ENCODE peak calls at places on chromosomes 7 and 10, in ten cellular contexts. G is fibroblast of mammary gland; D is GM12865; N is stimulated activated CD4-positive, alpha-beta T cell treated with anti-CD3 and anti-CD28 coated beads, Interleukin-4, amount 100 ng/mL, for 4 hours; R is amniotic stem cell; H is activated T-cell treated with anti-CD3 and anti-CD28 coated beads, Interleukin-2, amount 50 U/mL, for 24 hours; F is activated gamma-delta T cell; V is activated CD4-positive, alpha-beta T cell treated with anti-CD3 and anti-CD28 coated beads for 1 hour; P is HCT116; C is activated naive CD4-positive, alpha-beta T cell treated with anti-CD3 and anti-CD28 coated beads, Interleukin-2, amount 50 U/mL, for 16 hours. U is an unnamed sample.

GRCh38 chr10:61350068-61350467 is 103.1 kb downstream of the TMEM26 start:
- DNase-seq in F (no peak), R (no peak), C (no peak), D (no peak), P (no peak), H (no peak), V (no peak), N (no peak), G (no peak), U (no peak)

GRCh38 chr7:105323366-105323765 is 65.4 kb downstream of the SRPK2 start:
- DNase-seq in F (no peak), C (no peak), H (no peak), P (no peak), N (no peak), V (no peak), D (no peak), G (no peak), R (no peak), U (no peak)

GRCh38 chr10:71212249-71213126 is at the start of gene UNC5B:
- DNase-seq in F (peak), V (peak), C (peak), G (peak), P (peak), N (peak), R (peak), D (peak), H (peak), U (no peak)

GRCh38 chr10:114749545-114749944 is 72.0 kb upstream of the FHIP2A start:
- DNase-seq in P (no peak), R (no peak), C (no peak), F (no peak), G (no peak), D (no peak), N (no peak), V (no peak), H (no peak), U (no peak)

GRCh38 chr7:33905389-33906032 is at the start of gene BMPER:
- DNase-seq in C (peak), H (peak), F (no peak), N (peak), V (no peak), D (no peak), P (no peak), R (no peak), G (peak), U (no peak)

GRCh38 chr10:3895045-3895609 is 110.1 kb upstream of the KLF6 start:
- DNase-seq in G (peak), H (no peak), N (no peak), D (no peak), P (no peak), C (no peak), V (no peak), F (no peak), R (no peak), U (no peak)

GRCh38 chr7:70317356-70317755 is 719.1 kb downstream of the AUTS2 start:
- DNase-seq in G (peak), V (no peak), C (no peak), F (no peak), R (no peak), D (no peak), N (no peak), H (no peak), P (no peak), U (no peak)

GRCh38 chr7:50207682-50208255 is 96.7 kb upstream of the IKZF1 start:
- DNase-seq in F (no peak), C (no peak), R (no peak), H (no peak), V (no peak), D (no peak), N (no peak), P (no peak), G (no peak), U (no peak)

GRCh38 chr10:653991-654646 is 35.3 kb downstream of the DIP2C start:
- DNase-seq in G (no peak), C (no peak), F (no peak), H (no peak), V (no peak), N (no peak), D (no peak), P (no peak), R (no peak), U (no peak)

GRCh38 chr10:12729885-12730284 is 271.6 kb downstream of the CCDC3 start:
- DNase-seq in G (no peak), C (no peak), N (no peak), F (no peak), V (no peak), D (no peak), R (no peak), P (no peak), H (no peak), U (no peak)

GRCh38 chr7:149870701-149871483 is 2.9 kb upstream of the ATP6V0E2 start:
- DNase-seq in P (no peak), F (no peak), V (no peak), D (no peak), N (no peak), G (no peak), R (no peak), C (peak), H (no peak), U (no peak)

GRCh38 chr7:106774768-106775551 is 90.1 kb upstream of the PIK3CG start:
- DNase-seq in D (no peak), P (peak), C (peak), N (peak), G (peak), H (peak), R (no peak), F (no peak), V (no peak), U (no peak)

GRCh38 chr7:8175929-8176369 is 86.0 kb downstream of the ICA1 start:
- DNase-seq in G (no peak), F (no peak), V (no peak), H (peak), C (no peak), P (no peak), N (no peak), R (no peak), D (no peak), U (no peak)

GRCh38 chr10:101840102-101840684 is 3.4 kb downstream of the KCNIP2 start:
- DNase-seq in P (no peak), C (peak), V (no peak), D (peak), F (no peak), R (no peak), N (no peak), G (peak), H (no peak), U (no peak)

GRCh38 chr10:5571826-5572225 is 47.1 kb downstream of the CALML3 start:
- DNase-seq in C (no peak), V (no peak), N (no peak), D (no peak), H (no peak), F (no peak), G (no peak), P (no peak), R (no peak), U (no peak)

GRCh38 chr10:44261710-44262455 is 123.0 kb downstream of the CXCL12 start:
- DNase-seq in R (no peak), F (no peak), N (no peak), D (peak), C (no peak), G (peak), V (no peak), P (no peak), H (no peak), U (no peak)